ENCODE peak calls at places on chromosomes 13 and 19, in six cellular contexts. H is activated gamma-delta T cell, T is SHP77 treated with DMSO at 0.1 percent for 48 hours, L is HFFc6, W is T-helper 2 cell, A is IMR-90. B is an unnamed sample.
A peak's percentile ranks its signal among the peaks of the same experiment; 100 is the strongest.

GRCh38 chr13:27632648-27633047 is 11.0 kb downstream of the POLR1D start:
- DNase-seq in H (no peak), T (no peak), L (no peak), W (no peak), A (no peak), B (no peak)

GRCh38 chr19:12574036-12574435 is 22.8 kb upstream of the ZNF564 start:
- DNase-seq in H (no peak), T (no peak), L (no peak), W (no peak), A (no peak), B (no peak)

GRCh38 chr13:81927347-81927746 is 1586.4 kb upstream of the SPRY2 start:
- DNase-seq in H (no peak), T (no peak), L (no peak), W (no peak), A (no peak), B (no peak)

GRCh38 chr19:17889609-17890214 is 18.0 kb downstream of the SLC5A5 start:
- DNase-seq in H (no peak), T (no peak), L (peak; percentile 36), W (no peak), A (peak; percentile 37), B (no peak)

GRCh38 chr13:43005460-43006236 is 13.6 kb upstream of the EPSTI1 start:
- DNase-seq in H (no peak), T (no peak), L (no peak), W (no peak), A (peak; percentile 32), B (no peak)

GRCh38 chr19:1651061-1651547 is 1.3 kb downstream of the TCF3 start:
- DNase-seq in H (peak; percentile 40), T (no peak), L (no peak), W (peak; percentile 32), A (peak; percentile 16), B (no peak)

GRCh38 chr19:389935-390289 is 19.0 kb downstream of the C2CD4C start:
- DNase-seq in H (no peak), T (no peak), L (no peak), W (no peak), A (no peak), B (no peak)

GRCh38 chr13:46334008-46334407 is 53.0 kb downstream of the RUBCNL start:
- DNase-seq in H (no peak), T (no peak), L (no peak), W (no peak), A (no peak), B (no peak)